ENCODE peak calls at places on chromosome 13, in four cellular contexts. M is lower lobe of right lung, C is right atrium auricular region, A is ovary. J is an unnamed sample.
A peak's percentile ranks its signal among the peaks of the same experiment; 100 is the strongest.

GRCh38 chr13:44257806-44258205 is 115.8 kb upstream of the SERP2 start:
- DNase-seq in M (no peak), C (no peak), A (no peak), J (no peak)

GRCh38 chr13:102729560-102730275 is 34.9 kb upstream of the METTL21C start:
- DNase-seq in C (no peak), M (no peak), A (no peak), J (peak; percentile 60)

GRCh38 chr13:38981096-38981495 is 9.5 kb downstream of the STOML3 start:
- DNase-seq in M (no peak), A (no peak), C (no peak), J (no peak)

GRCh38 chr13:113949546-113949945 is 24.3 kb downstream of the C13orf46 start:
- DNase-seq in A (no peak), C (no peak), M (no peak), J (no peak)

GRCh38 chr13:59176775-59177174 is 987.0 kb downstream of the DIAPH3 start:
- DNase-seq in C (no peak), M (no peak), A (no peak), J (no peak)

GRCh38 chr13:96053003-96053703 is at the start of gene UGGT2:
- DNase-seq in A (peak; percentile 95), M (peak; percentile 97), C (peak; percentile 96), J (peak; percentile 98)

GRCh38 chr13:104949840-104950805 is 1585.3 kb downstream of the EFNB2 start:
- DNase-seq in A (no peak), M (no peak), C (no peak), J (no peak)

GRCh38 chr13:102317593-102317992 is 84.3 kb downstream of the FGF14 start:
- DNase-seq in A (peak; percentile 81), M (peak; percentile 45), C (peak; percentile 90), J (no peak)

GRCh38 chr13:110685305-110685704 is 20.6 kb downstream of the CARS2 start:
- DNase-seq in M (no peak), A (no peak), C (no peak), J (no peak)

GRCh38 chr13:30382836-30383525 is 39.3 kb upstream of the UBE2L5 start:
- DNase-seq in C (no peak), M (no peak), A (no peak), J (no peak)

GRCh38 chr13:29081036-29081435 is 260.9 kb downstream of the MTUS2 start:
- DNase-seq in A (no peak), C (no peak), M (no peak), J (no peak)

GRCh38 chr13:110326263-110326904 is 19.3 kb downstream of the COL4A2 start:
- DNase-seq in A (no peak), M (no peak), C (peak; percentile 59), J (no peak)

GRCh38 chr13:112642061-112642460 is 47.8 kb upstream of the ATP11A start:
- DNase-seq in M (peak; percentile 43), A (no peak), C (no peak), J (no peak)

GRCh38 chr13:52780092-52780491 is 40.5 kb upstream of the CNMD start:
- DNase-seq in M (no peak), C (no peak), A (no peak), J (no peak)

GRCh38 chr13:112784811-112785418 is 95.1 kb downstream of the ATP11A start:
- DNase-seq in C (peak; percentile 52), M (peak; percentile 41), A (no peak), J (no peak)

GRCh38 chr13:34201050-34201913 is 383.3 kb downstream of the RFC3 start:
- DNase-seq in M (no peak), C (no peak), A (no peak), J (no peak)

GRCh38 chr13:33099860-33100259 is 83.6 kb downstream of the KL start:
- DNase-seq in M (no peak), C (no peak), A (no peak), J (no peak)

GRCh38 chr13:60267498-60268202 is 103.9 kb upstream of the DIAPH3 start:
- DNase-seq in A (no peak), C (no peak), M (no peak), J (no peak)

GRCh38 chr13:46595136-46595917 is 42.4 kb downstream of the LRCH1 start:
- DNase-seq in M (no peak), C (no peak), A (no peak), J (peak; percentile 70)

GRCh38 chr13:32284927-32285632 is 30.1 kb downstream of the ZAR1L start:
- DNase-seq in C (no peak), M (no peak), A (no peak), J (peak; percentile 15)

GRCh38 chr13:50026788-50027473 is 11.7 kb downstream of the KCNRG start:
- DNase-seq in M (no peak), A (no peak), C (no peak), J (no peak)

GRCh38 chr13:90868321-90868920 is 479.1 kb upstream of the MIR17HG start:
- DNase-seq in M (no peak), C (no peak), A (no peak), J (peak; percentile 3)
- TF ChIP-seq CTCF in M (peak; percentile 63), C (peak; percentile 75), A (peak; percentile 12), J (peak; percentile 73)

GRCh38 chr13:45333251-45333972 is 7.6 kb downstream of the TPT1 start:
- DNase-seq in M (no peak), A (no peak), C (no peak), J (no peak)

GRCh38 chr13:45333973-45334922 is 6.7 kb downstream of the TPT1 start:
- DNase-seq in A (no peak), C (no peak), M (no peak), J (no peak)

GRCh38 chr13:45331981-45332830 is 8.8 kb downstream of the TPT1 start:
- DNase-seq in A (no peak), C (peak; percentile 77), M (no peak), J (peak; percentile 52)

GRCh38 chr13:45331123-45331619 is 9.8 kb downstream of the TPT1 start:
- DNase-seq in A (no peak), M (no peak), C (no peak), J (no peak)

DNA sequence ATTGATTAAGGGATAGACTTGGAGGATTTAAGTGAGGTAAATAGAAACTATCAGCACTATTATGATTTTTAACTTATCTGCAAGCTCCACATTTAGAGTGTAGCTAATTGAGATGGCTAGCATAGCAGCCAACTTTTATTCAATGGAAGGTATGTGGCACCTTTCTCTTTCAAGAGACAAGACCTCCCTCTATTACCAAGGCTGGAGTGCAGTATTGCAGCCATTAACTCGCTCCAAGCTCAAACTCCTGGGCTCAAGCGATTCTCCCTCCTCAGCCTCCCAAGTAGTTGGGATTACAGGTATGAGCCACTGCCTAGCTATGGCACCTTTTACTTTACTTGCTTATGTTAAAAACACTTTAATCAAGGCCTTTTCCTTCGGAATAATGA is 8.2 kb downstream of the TPT1 start:
- DNase-seq in C (no peak), M (no peak), A (no peak), J (no peak)
- H3K27ac ChIP-seq in C (peak overlapping the region; percentile 23), M (no peak overlapping the region), A (no peak overlapping the region), J (no peak overlapping the region)

GRCh38 chr13:106238690-106239089 is 296.8 kb downstream of the EFNB2 start:
- DNase-seq in M (no peak), A (no peak), C (no peak), J (no peak)
- TF ChIP-seq CTCF in M (no peak), A (no peak), C (no peak), J (no peak)

GRCh38 chr13:21436582-21436981 is 22.5 kb downstream of the ZDHHC20 start:
- DNase-seq in A (no peak), C (no peak), M (no peak), J (no peak)
- H3K27ac ChIP-seq in A (no peak overlapping the region), C (peak overlapping the region; percentile 71), M (peak overlapping the region; percentile 79), J (no peak overlapping the region)

DNA sequence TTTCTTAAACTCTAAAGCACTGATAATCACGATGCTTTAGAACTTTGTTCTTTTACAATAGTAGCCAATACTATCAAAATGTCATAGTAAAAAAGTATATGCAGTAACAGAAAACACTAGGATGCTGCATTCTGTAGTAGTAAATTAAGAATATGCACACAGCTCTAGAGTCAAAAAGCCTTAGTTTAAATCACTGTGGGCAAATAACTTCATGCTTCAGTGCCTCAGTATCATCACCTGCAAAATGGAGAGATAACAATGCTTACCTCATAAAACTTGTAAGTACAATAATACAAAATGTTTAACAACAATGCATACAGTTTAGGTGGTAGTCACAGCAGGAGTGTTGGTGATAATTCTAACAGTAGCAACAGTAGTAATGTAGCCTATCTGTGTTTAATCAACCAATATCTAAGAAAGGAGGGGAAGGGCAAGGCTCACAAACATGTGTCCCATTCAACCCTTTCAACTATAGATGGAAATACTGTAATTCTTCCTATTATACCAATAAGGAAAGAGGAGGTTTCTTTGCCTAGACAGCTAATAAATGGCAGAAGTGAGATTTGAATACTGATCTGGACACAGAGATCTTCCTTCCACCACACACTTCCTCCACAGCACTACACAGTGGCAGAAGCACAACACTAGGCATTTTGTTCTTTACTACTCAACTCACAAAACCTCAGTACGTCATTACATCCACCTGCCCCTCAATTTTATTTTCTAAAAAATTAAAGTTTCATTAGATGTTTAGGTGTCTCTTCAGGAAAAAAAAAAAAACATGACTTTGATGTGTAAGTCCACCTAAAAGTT is 4.6 kb downstream of the RBM26 start:
- DNase-seq in M (no peak), A (no peak), C (no peak), J (no peak)
- TF ChIP-seq CTCF in M (no peak), A (no peak), C (no peak), J (no peak)

GRCh38 chr13:40613954-40614353 is 52.5 kb downstream of the FOXO1 start:
- DNase-seq in A (no peak), M (no peak), C (no peak), J (no peak)
- H3K27ac ChIP-seq in A (no peak overlapping the region), M (peak overlapping the region; percentile 14), C (peak overlapping the region; percentile 28), J (no peak overlapping the region)

GRCh38 chr13:45464687-45465453 is at the start of gene COG3:
- DNase-seq in C (peak; percentile 96), M (peak; percentile 95), A (peak; percentile 95), J (peak; percentile 98)
- TF ChIP-seq CTCF in C (no peak), M (peak; percentile 43), A (no peak), J (peak; percentile 3)

GRCh38 chr13:97296740-97297139 is 74.6 kb downstream of the MBNL2 start:
- DNase-seq in C (no peak), M (no peak), A (no peak), J (no peak)
- H3K27ac ChIP-seq in C (no peak overlapping the region), M (no peak overlapping the region), A (no peak overlapping the region), J (no peak overlapping the region)

DNA sequence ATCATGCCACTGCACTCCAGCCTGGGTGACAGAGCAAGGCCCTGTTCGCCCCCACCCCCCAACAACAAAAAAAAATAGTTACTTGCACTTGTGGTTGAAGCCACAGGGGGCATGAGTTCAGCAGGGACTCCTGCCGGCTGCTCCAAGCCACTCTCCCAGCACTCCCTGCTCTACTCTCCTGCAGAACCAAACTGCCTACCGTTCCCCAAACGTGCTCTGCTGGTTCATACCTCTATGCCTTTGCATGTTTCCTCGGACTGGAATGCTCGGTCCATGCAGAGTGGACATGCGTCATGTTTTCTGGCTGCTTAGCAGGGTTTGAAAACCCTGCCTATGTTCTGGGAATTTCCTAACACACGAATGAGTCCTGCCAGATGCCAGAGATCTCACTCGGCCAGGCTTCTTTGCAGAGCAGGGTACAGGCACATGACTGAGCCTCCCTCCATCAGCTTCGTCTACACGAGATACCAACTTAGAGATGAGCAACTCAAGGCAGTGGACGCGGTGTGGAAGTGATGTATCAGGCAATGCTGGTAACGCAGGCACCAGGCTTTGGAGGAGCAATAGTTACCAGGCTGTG is 8.5 kb upstream of the SLC25A15 start:
- DNase-seq in C (peak; percentile 53), A (no peak), M (no peak), J (no peak)
- TF ChIP-seq CTCF in C (no peak), A (no peak), M (no peak), J (no peak)

GRCh38 chr13:98481511-98481951 is 95.4 kb downstream of the STK24 start:
- DNase-seq in A (no peak), M (no peak), C (no peak), J (no peak)
- H3K27ac ChIP-seq in A (no peak overlapping the region), M (no peak overlapping the region), C (peak overlapping the region; percentile 80), J (peak overlapping the region; percentile 32)

J was measured in RWPE1.